ENCODE peak calls at places on chromosomes 7 and 10, in four cellular contexts. W is CD4-positive, alpha-beta memory T cell; O is progenitor cell of endocrine pancreas; R is Ammon's horn. H is an unnamed sample.
A peak's percentile ranks its signal among the peaks of the same experiment; 100 is the strongest.

GRCh38 chr7:144884913-144885312 is 49.1 kb upstream of the TPK1 start:
- DNase-seq in O (no peak), W (no peak), R (no peak), H (no peak)

GRCh38 chr7:66043681-66044497 is 31.7 kb upstream of the ASL start:
- DNase-seq in R (peak; percentile 51), W (no peak), O (no peak), H (no peak)

GRCh38 chr10:30384791-30385201 is 35.7 kb upstream of the MTPAP start:
- DNase-seq in W (no peak), O (no peak), R (peak; percentile 22), H (no peak)

GRCh38 chr7:8060241-8060640 is 91.6 kb downstream of the GLCCI1 start:
- DNase-seq in R (no peak), W (no peak), O (no peak), H (no peak)

GRCh38 chr10:119270893-119271361 is 63.6 kb downstream of the GRK5 start:
- DNase-seq in O (no peak), R (no peak), W (peak; percentile 43), H (no peak)

GRCh38 chr7:99314504-99314903 is 11.2 kb upstream of the ARPC1A start:
- DNase-seq in O (no peak), W (no peak), R (no peak), H (no peak)

GRCh38 chr10:663466-663751 is 26.1 kb downstream of the DIP2C start:
- DNase-seq in W (no peak), O (no peak), R (no peak), H (no peak)

GRCh38 chr10:103823706-103824272 is 31.6 kb downstream of the SH3PXD2A start:
- DNase-seq in O (no peak), W (no peak), R (no peak), H (no peak)

GRCh38 chr10:33776419-33776818 is 442.0 kb upstream of the NRP1 start:
- DNase-seq in O (no peak), R (no peak), W (no peak), H (no peak)

GRCh38 chr10:94626476-94626875 is 57.1 kb upstream of the CYP2C18 start:
- DNase-seq in R (no peak), O (no peak), W (no peak), H (no peak)

GRCh38 chr7:71237945-71238344 is 106.0 kb downstream of the GALNT17 start:
- DNase-seq in W (no peak), O (no peak), R (no peak), H (no peak)

GRCh38 chr10:5659702-5660528 is 6.5 kb downstream of the ASB13 start:
- DNase-seq in O (no peak), W (no peak), R (no peak), H (no peak)

GRCh38 chr10:102222798-102223197 is 3.3 kb upstream of the ELOVL3 start:
- DNase-seq in O (no peak), R (no peak), W (no peak), H (no peak)

GRCh38 chr7:44408596-44408995 is 81.9 kb downstream of the NUDCD3 start:
- DNase-seq in O (no peak), R (no peak), W (no peak), H (no peak)

GRCh38 chr7:100879685-100880261 is 4.9 kb downstream of the SRRT start:
- DNase-seq in R (peak; percentile 71), W (no peak), O (no peak), H (no peak)

GRCh38 chr10:21516270-21517131 is 9.0 kb downstream of the SKIDA1 start:
- DNase-seq in O (no peak), W (peak; percentile 46), R (peak; percentile 73), H (no peak)

GRCh38 chr7:45874408-45875131 is 1.7 kb upstream of the CCDC201 start:
- DNase-seq in R (no peak), W (no peak), O (no peak), H (no peak)

GRCh38 chr10:71392292-71392691 is 4.4 kb upstream of the CDH23 start:
- DNase-seq in O (no peak), W (no peak), R (no peak), H (no peak)

GRCh38 chr10:47326927-47327330 is 4.7 kb downstream of the GDF2 start:
- DNase-seq in R (no peak), W (no peak), O (no peak), H (no peak)

GRCh38 chr7:151899513-151900360 is 22.8 kb upstream of the PRKAG2 start:
- DNase-seq in O (no peak), R (no peak), W (no peak), H (no peak)

GRCh38 chr7:25727446-25727845 is 424.6 kb upstream of the NFE2L3 start:
- DNase-seq in O (no peak), W (no peak), R (no peak), H (no peak)

GRCh38 chr10:29141761-29142160 is 147.1 kb upstream of the LYZL1 start:
- DNase-seq in R (no peak), O (no peak), W (no peak), H (no peak)

GRCh38 chr7:441713-442421 is 77.8 kb downstream of the PDGFA start:
- DNase-seq in O (no peak), R (no peak), W (no peak), H (no peak)

GRCh38 chr10:17229717-17229966 is 1.6 kb downstream of the VIM start:
- DNase-seq in O (no peak), W (no peak), R (no peak), H (no peak)

GRCh38 chr7:51007708-51008505 is 225.2 kb upstream of the GRB10 start:
- DNase-seq in W (no peak), R (no peak), O (no peak), H (no peak)

GRCh38 chr7:93902777-93903423 is 3.5 kb upstream of the GNGT1 start:
- DNase-seq in W (no peak), O (no peak), R (peak; percentile 7), H (peak; percentile 28)

GRCh38 chr10:60480865-60481563 is 91.3 kb upstream of the ANK3 start:
- DNase-seq in W (no peak), O (no peak), R (peak; percentile 88), H (no peak)

GRCh38 chr10:80173441-80173840 is 31.9 kb downstream of the ANXA11 start:
- DNase-seq in O (no peak), R (peak; percentile 29), W (no peak), H (no peak)